ENCODE peak calls at places on chromosomes 2 and 18, in five cellular contexts. T is activated CD4-positive, alpha-beta T cell treated with anti-CD3 and anti-CD28 coated beads, Interleukin-2, amount 50 U/mL, for 24 hours; V is GM23338; L is stomach; N is smooth muscle cell of the brain vasculature. S is an unnamed sample.

GRCh38 chr2:25324905-25325592 is 16.7 kb downstream of the DNMT3A start:
- DNase-seq in T (no peak), V (no peak), L (no peak), N (no peak), S (no peak)

GRCh38 chr18:63762518-63762917 is 12.7 kb upstream of the SERPINB7 start:
- DNase-seq in T (no peak), V (no peak), L (no peak), N (no peak), S (peak)

GRCh38 chr2:109473006-109473380 is 140.8 kb downstream of the SEPTIN10 start:
- DNase-seq in T (no peak), V (peak), L (no peak), N (no peak), S (no peak)

GRCh38 chr2:26735096-26735495 is 29.0 kb upstream of the SLC35F6 start:
- DNase-seq in T (no peak), V (no peak), L (no peak), N (peak), S (no peak)

GRCh38 chr2:84888401-84889276 is 7.8 kb upstream of the TRABD2A start:
- DNase-seq in T (peak), V (no peak), L (no peak), N (no peak), S (no peak)

GRCh38 chr2:43848174-43848573 is 9.4 kb downstream of the ABCG8 start:
- DNase-seq in T (no peak), V (no peak), L (no peak), N (no peak), S (peak)

GRCh38 chr2:175318542-175318941 is 137.0 kb upstream of the ATP5MC3 start:
- DNase-seq in T (no peak), V (no peak), L (no peak), N (no peak), S (no peak)

GRCh38 chr2:102433973-102434654 is 11.2 kb downstream of the IL18RAP start:
- DNase-seq in T (no peak), V (no peak), L (no peak), N (no peak), S (no peak)

GRCh38 chr2:237727363-237727762 is 71.2 kb upstream of the RBM44 start:
- DNase-seq in T (no peak), V (no peak), L (no peak), N (no peak), S (no peak)

GRCh38 chr2:164913640-164914346 is 41.5 kb downstream of the SLC38A11 start:
- DNase-seq in T (no peak), V (no peak), L (peak), N (no peak), S (no peak)

GRCh38 chr18:72325307-72325706 is 218.8 kb downstream of the CBLN2 start:
- DNase-seq in T (no peak), V (no peak), L (no peak), N (no peak), S (no peak)